ENCODE peak calls at places on chromosome 2, in eight cellular contexts. N, L, C, U, T, R, H and X are unnamed samples.

GRCh38 chr2:59933948-59934347 is 619.5 kb downstream of the BCL11A start:
- DNase-seq in R (no peak), U (no peak), T (no peak), N (no peak), L (no peak), H (no peak), C (no peak), X (no peak)

GRCh38 chr2:66457545-66457944 is 22.6 kb downstream of the MEIS1 start:
- DNase-seq in U (no peak), H (no peak), L (no peak), T (no peak), R (no peak), N (no peak), C (no peak), X (no peak)

GRCh38 chr2:127025357-127026062 is 81.4 kb downstream of the BIN1 start:
- DNase-seq in U (peak), L (peak), H (peak), R (peak), C (peak), T (peak), N (peak), X (peak)

GRCh38 chr2:49798570-49798969 is 644.3 kb upstream of the FSHR start:
- DNase-seq in H (no peak), T (no peak), R (no peak), U (no peak), L (no peak), N (no peak), C (no peak), X (no peak)

GRCh38 chr2:236748801-236749200 is 179.2 kb downstream of the ACKR3 start:
- DNase-seq in U (no peak), T (no peak), L (no peak), H (no peak), N (peak), R (no peak), C (peak), X (no peak)

GRCh38 chr2:1755436-1756191 is 11.3 kb upstream of the PXDN start:
- DNase-seq in U (no peak), R (no peak), N (no peak), C (peak), T (no peak), H (no peak), L (no peak), X (no peak)

GRCh38 chr2:200873561-200873960 is 9.1 kb upstream of the CLK1 start:
- DNase-seq in L (no peak), T (no peak), H (no peak), U (no peak), N (no peak), R (no peak), C (no peak), X (no peak)

GRCh38 chr2:126244937-126245336 is 411.0 kb upstream of the GYPC start:
- DNase-seq in H (peak), U (peak), N (peak), C (peak), L (no peak), R (no peak), T (no peak), X (no peak)

GRCh38 chr2:237165405-237166276 is 80.0 kb downstream of the COPS8 start:
- DNase-seq in U (no peak), N (no peak), T (no peak), C (no peak), H (no peak), L (no peak), R (no peak), X (peak)

GRCh38 chr2:163348843-163349395 is 386.9 kb downstream of the FIGN start:
- DNase-seq in C (peak), R (no peak), H (no peak), T (no peak), L (no peak), U (no peak), N (no peak), X (no peak)

GRCh38 chr2:227684258-227684657 is 17.7 kb downstream of the SCYGR5 start:
- DNase-seq in H (no peak), L (no peak), U (no peak), T (no peak), R (no peak), N (no peak), C (no peak), X (no peak)

GRCh38 chr2:152950125-152950524 is 231.7 kb downstream of the ARL6IP6 start:
- DNase-seq in N (no peak), R (no peak), U (peak), C (no peak), L (no peak), T (no peak), H (no peak), X (no peak)

GRCh38 chr2:10489842-10490555 is 41.9 kb upstream of the ODC1 start:
- DNase-seq in U (no peak), R (no peak), H (no peak), N (no peak), C (no peak), T (no peak), L (no peak), X (no peak)

GRCh38 chr2:172439509-172439860 is 12.1 kb downstream of the ITGA6 start:
- DNase-seq in U (no peak), H (no peak), T (no peak), C (no peak), L (no peak), R (no peak), N (no peak), X (no peak)

GRCh38 chr2:74188018-74188601 is 9.4 kb upstream of the MOB1A start:
- DNase-seq in R (no peak), H (peak), L (peak), T (no peak), N (peak), U (no peak), C (no peak), X (peak)

GRCh38 chr2:101899871-101900270 is 91.9 kb upstream of the IL1R2 start:
- DNase-seq in L (no peak), N (no peak), R (no peak), C (no peak), H (no peak), T (no peak), U (no peak), X (no peak)

GRCh38 chr2:38130877-38131276 is 54.9 kb upstream of the CYP1B1 start:
- DNase-seq in T (no peak), L (no peak), H (no peak), C (no peak), R (no peak), U (no peak), N (no peak), X (no peak)

GRCh38 chr2:142294225-142294624 is 163.4 kb upstream of the LRP1B start:
- DNase-seq in N (no peak), T (no peak), L (no peak), H (no peak), C (no peak), R (no peak), U (no peak), X (no peak)

GRCh38 chr2:223865907-223866508 is 28.6 kb upstream of the AP1S3 start:
- DNase-seq in C (no peak), N (no peak), T (no peak), R (no peak), H (no peak), U (no peak), L (no peak), X (no peak)

GRCh38 chr2:216298719-216299118 is 73.6 kb downstream of the MARCHF4 start:
- DNase-seq in T (no peak), L (no peak), R (no peak), C (no peak), N (no peak), H (no peak), U (no peak), X (no peak)

GRCh38 chr2:11022874-11023273 is 111.1 kb downstream of the KCNF1 start:
- DNase-seq in N (no peak), T (no peak), H (no peak), L (no peak), U (no peak), C (peak), R (peak), X (no peak)

GRCh38 chr2:193695367-193695766 is 1500.6 kb upstream of the TMEFF2 start:
- DNase-seq in R (no peak), L (peak), C (no peak), T (no peak), N (peak), H (peak), U (peak), X (peak)

GRCh38 chr2:97906309-97906708 is 89.4 kb downstream of the TMEM131 start:
- DNase-seq in T (no peak), R (no peak), C (no peak), H (no peak), N (no peak), U (no peak), L (peak), X (peak)

GRCh38 chr2:10170256-10170655 is 47.7 kb downstream of the RRM2 start:
- DNase-seq in U (no peak), N (no peak), L (no peak), R (no peak), C (no peak), H (no peak), T (no peak), X (no peak)

GRCh38 chr2:105287692-105288091 is 41.8 kb downstream of the TGFBRAP1 start:
- DNase-seq in U (peak), C (peak), L (no peak), T (no peak), R (no peak), N (peak), H (peak), X (no peak)

GRCh38 chr2:32061973-32062861 is 1.1 kb upstream of the SPAST start:
- DNase-seq in N (peak), C (peak), L (peak), R (peak), U (peak), T (no peak), H (peak), X (peak)

GRCh38 chr2:20707601-20708000 is 40.7 kb downstream of the GDF7 start:
- DNase-seq in N (no peak), R (no peak), U (no peak), C (no peak), H (no peak), T (no peak), L (no peak), X (no peak)

GRCh38 chr2:165778653-165779451 is 15.2 kb downstream of the GALNT3 start:
- DNase-seq in R (no peak), C (no peak), T (no peak), U (peak), N (no peak), H (no peak), L (no peak), X (peak)

GRCh38 chr2:177880278-177880677 is 192.3 kb downstream of the PDE11A start:
- DNase-seq in U (no peak), L (no peak), T (no peak), N (no peak), H (no peak), C (no peak), R (no peak), X (no peak)

GRCh38 chr2:72515696-72516095 is 310.1 kb downstream of the EXOC6B start:
- DNase-seq in H (no peak), C (no peak), N (no peak), R (no peak), T (no peak), U (no peak), L (no peak), X (no peak)

GRCh38 chr2:65128297-65129190 is 1.4 kb downstream of the RAB1A start:
- DNase-seq in N (no peak), H (no peak), C (peak), L (no peak), T (no peak), U (peak), R (no peak), X (no peak)